ENCODE peak calls at places on chromosomes 13 and 19, in ten cellular contexts. One of them, this sample, is unnamed.

GRCh38 chr19:50368649-50369570 is 3.5 kb upstream of the NAPSA start:
- DNase-seq in nephron progenitor cell: peak; percentile 87
- DNase-seq in stomach: peak; percentile 87
- DNase-seq in NCI-H1930: peak; percentile 89
- DNase-seq in iPS DF 19.7: peak; percentile 84
- DNase-seq in COLO829: peak; percentile 93
- DNase-seq in stimulated activated CD8-positive, alpha-beta memory T cell treated with anti-CD3 and anti-CD28 coated beads, Interleukin-12 subunit alpha, Interleukin-12 subunit beta, amount 100 ng/mL, for 1 hour: peak; percentile 58
- DNase-seq in small intestine: peak; percentile 94
- DNase-seq in NAMALWA: peak; percentile 83
- DNase-seq in psoas muscle: peak; percentile 86
- DNase-seq in this sample: no peak

GRCh38 chr13:65461590-65461989 is 1768.5 kb downstream of the PCDH9 start:
- DNase-seq in nephron progenitor cell: peak; percentile 4
- DNase-seq in stomach: no peak
- DNase-seq in NCI-H1930: no peak
- DNase-seq in iPS DF 19.7: no peak
- DNase-seq in COLO829: no peak
- DNase-seq in stimulated activated CD8-positive, alpha-beta memory T cell treated with anti-CD3 and anti-CD28 coated beads, Interleukin-12 subunit alpha, Interleukin-12 subunit beta, amount 100 ng/mL, for 1 hour: no peak
- DNase-seq in small intestine: no peak
- DNase-seq in NAMALWA: no peak
- DNase-seq in psoas muscle: no peak
- DNase-seq in this sample: no peak

GRCh38 chr13:25630327-25630726 is 258.6 kb downstream of the ATP8A2 start:
- DNase-seq in nephron progenitor cell: no peak
- DNase-seq in stomach: no peak
- DNase-seq in NCI-H1930: no peak
- DNase-seq in iPS DF 19.7: no peak
- DNase-seq in COLO829: no peak
- DNase-seq in stimulated activated CD8-positive, alpha-beta memory T cell treated with anti-CD3 and anti-CD28 coated beads, Interleukin-12 subunit alpha, Interleukin-12 subunit beta, amount 100 ng/mL, for 1 hour: no peak
- DNase-seq in small intestine: no peak
- DNase-seq in NAMALWA: no peak
- DNase-seq in psoas muscle: no peak
- DNase-seq in this sample: no peak

GRCh38 chr19:50313812-50314536 is 15.2 kb downstream of the KCNC3 start:
- DNase-seq in nephron progenitor cell: peak; percentile 31
- DNase-seq in stomach: no peak
- DNase-seq in NCI-H1930: peak; percentile 81
- DNase-seq in iPS DF 19.7: no peak
- DNase-seq in COLO829: no peak
- DNase-seq in stimulated activated CD8-positive, alpha-beta memory T cell treated with anti-CD3 and anti-CD28 coated beads, Interleukin-12 subunit alpha, Interleukin-12 subunit beta, amount 100 ng/mL, for 1 hour: no peak
- DNase-seq in small intestine: peak; percentile 26
- DNase-seq in NAMALWA: no peak
- DNase-seq in psoas muscle: no peak
- DNase-seq in this sample: no peak

GRCh38 chr19:38740932-38741331 is 3.3 kb downstream of the CAPN12 start:
- DNase-seq in nephron progenitor cell: no peak
- DNase-seq in stomach: no peak
- DNase-seq in NCI-H1930: no peak
- DNase-seq in iPS DF 19.7: no peak
- DNase-seq in COLO829: no peak
- DNase-seq in stimulated activated CD8-positive, alpha-beta memory T cell treated with anti-CD3 and anti-CD28 coated beads, Interleukin-12 subunit alpha, Interleukin-12 subunit beta, amount 100 ng/mL, for 1 hour: no peak
- DNase-seq in small intestine: no peak
- DNase-seq in NAMALWA: no peak
- DNase-seq in psoas muscle: no peak
- DNase-seq in this sample: no peak

GRCh38 chr13:69264362-69265334 is 843.0 kb upstream of the ATXN8OS start:
- DNase-seq in nephron progenitor cell: no peak
- DNase-seq in stomach: no peak
- DNase-seq in NCI-H1930: no peak
- DNase-seq in iPS DF 19.7: no peak
- DNase-seq in COLO829: no peak
- DNase-seq in stimulated activated CD8-positive, alpha-beta memory T cell treated with anti-CD3 and anti-CD28 coated beads, Interleukin-12 subunit alpha, Interleukin-12 subunit beta, amount 100 ng/mL, for 1 hour: no peak
- DNase-seq in small intestine: no peak
- DNase-seq in NAMALWA: no peak
- DNase-seq in psoas muscle: no peak
- DNase-seq in this sample: no peak

GRCh38 chr13:75195479-75196111 is 286.4 kb downstream of the TBC1D4 start:
- DNase-seq in nephron progenitor cell: peak; percentile 20
- DNase-seq in stomach: no peak
- DNase-seq in NCI-H1930: no peak
- DNase-seq in iPS DF 19.7: no peak
- DNase-seq in COLO829: peak; percentile 49
- DNase-seq in stimulated activated CD8-positive, alpha-beta memory T cell treated with anti-CD3 and anti-CD28 coated beads, Interleukin-12 subunit alpha, Interleukin-12 subunit beta, amount 100 ng/mL, for 1 hour: no peak
- DNase-seq in small intestine: no peak
- DNase-seq in NAMALWA: no peak
- DNase-seq in psoas muscle: no peak
- DNase-seq in this sample: no peak

GRCh38 chr13:22091971-22092300 is 421.1 kb downstream of the FGF9 start:
- DNase-seq in nephron progenitor cell: no peak
- DNase-seq in stomach: no peak
- DNase-seq in NCI-H1930: no peak
- DNase-seq in iPS DF 19.7: no peak
- DNase-seq in COLO829: no peak
- DNase-seq in stimulated activated CD8-positive, alpha-beta memory T cell treated with anti-CD3 and anti-CD28 coated beads, Interleukin-12 subunit alpha, Interleukin-12 subunit beta, amount 100 ng/mL, for 1 hour: no peak
- DNase-seq in small intestine: no peak
- DNase-seq in NAMALWA: no peak
- DNase-seq in psoas muscle: no peak
- DNase-seq in this sample: no peak

GRCh38 chr19:13839193-13839937 is 37.6 kb upstream of the NANOS3 start:
- DNase-seq in nephron progenitor cell: no peak
- DNase-seq in stomach: peak; percentile 89
- DNase-seq in NCI-H1930: no peak
- DNase-seq in iPS DF 19.7: no peak
- DNase-seq in COLO829: no peak
- DNase-seq in stimulated activated CD8-positive, alpha-beta memory T cell treated with anti-CD3 and anti-CD28 coated beads, Interleukin-12 subunit alpha, Interleukin-12 subunit beta, amount 100 ng/mL, for 1 hour: peak; percentile 78
- DNase-seq in small intestine: peak; percentile 53
- DNase-seq in NAMALWA: peak; percentile 73
- DNase-seq in psoas muscle: peak; percentile 96
- DNase-seq in this sample: no peak

GRCh38 chr19:18069383-18069782 is 17.4 kb downstream of the IL12RB1 start:
- DNase-seq in nephron progenitor cell: no peak
- DNase-seq in stomach: no peak
- DNase-seq in NCI-H1930: no peak
- DNase-seq in iPS DF 19.7: no peak
- DNase-seq in COLO829: no peak
- DNase-seq in stimulated activated CD8-positive, alpha-beta memory T cell treated with anti-CD3 and anti-CD28 coated beads, Interleukin-12 subunit alpha, Interleukin-12 subunit beta, amount 100 ng/mL, for 1 hour: no peak
- DNase-seq in small intestine: no peak
- DNase-seq in NAMALWA: no peak
- DNase-seq in psoas muscle: no peak
- DNase-seq in this sample: no peak

GRCh38 chr19:7833225-7834156 is 3.5 kb downstream of the EVI5L start:
- DNase-seq in nephron progenitor cell: no peak
- DNase-seq in stomach: peak; percentile 93
- DNase-seq in NCI-H1930: no peak
- DNase-seq in iPS DF 19.7: no peak
- DNase-seq in COLO829: no peak
- DNase-seq in stimulated activated CD8-positive, alpha-beta memory T cell treated with anti-CD3 and anti-CD28 coated beads, Interleukin-12 subunit alpha, Interleukin-12 subunit beta, amount 100 ng/mL, for 1 hour: no peak
- DNase-seq in small intestine: peak; percentile 95
- DNase-seq in NAMALWA: no peak
- DNase-seq in psoas muscle: no peak
- DNase-seq in this sample: no peak

GRCh38 chr19:35560271-35560670 is 3.2 kb downstream of the ATP4A start:
- DNase-seq in nephron progenitor cell: no peak
- DNase-seq in stomach: no peak
- DNase-seq in NCI-H1930: no peak
- DNase-seq in iPS DF 19.7: no peak
- DNase-seq in COLO829: no peak
- DNase-seq in stimulated activated CD8-positive, alpha-beta memory T cell treated with anti-CD3 and anti-CD28 coated beads, Interleukin-12 subunit alpha, Interleukin-12 subunit beta, amount 100 ng/mL, for 1 hour: no peak
- DNase-seq in small intestine: no peak
- DNase-seq in NAMALWA: no peak
- DNase-seq in psoas muscle: no peak
- DNase-seq in this sample: no peak

GRCh38 chr19:38792250-38793111 is 3.5 kb downstream of the LGALS7B start:
- DNase-seq in nephron progenitor cell: no peak
- DNase-seq in stomach: peak; percentile 39
- DNase-seq in NCI-H1930: no peak
- DNase-seq in iPS DF 19.7: no peak
- DNase-seq in COLO829: no peak
- DNase-seq in stimulated activated CD8-positive, alpha-beta memory T cell treated with anti-CD3 and anti-CD28 coated beads, Interleukin-12 subunit alpha, Interleukin-12 subunit beta, amount 100 ng/mL, for 1 hour: no peak
- DNase-seq in small intestine: no peak
- DNase-seq in NAMALWA: no peak
- DNase-seq in psoas muscle: peak; percentile 78
- DNase-seq in this sample: no peak

This sample was measured in iPS DF 6.9.